ENCODE peak calls at places on chromosome 18, in nine cellular contexts. T is tibial nerve, D is PC-3, I is NT2/D1, K is heart right ventricle, A is neural progenitor cell, G is aorta, O is thyroid gland, Q is esophagus muscularis mucosa. Z is an unnamed sample.

GRCh38 chr18:66410692-66411091 is 193.2 kb downstream of the CDH19 start:
- DNase-seq in T (no peak), D (no peak), I (no peak), K (no peak), A (no peak), G (no peak), O (no peak), Q (no peak), Z (no peak)

GRCh38 chr18:54109131-54109683 is 115.3 kb downstream of the MBD2 start:
- DNase-seq in T (no peak), D (peak; percentile 48), I (no peak), K (no peak), A (no peak), G (no peak), O (no peak), Q (no peak), Z (no peak)

GRCh38 chr18:32899819-32900218 is 127.0 kb upstream of the KLHL14 start:
- DNase-seq in T (no peak), D (peak; percentile 3), I (no peak), K (no peak), A (no peak), G (no peak), O (no peak), Q (no peak), Z (no peak)

GRCh38 chr18:2893056-2893455 is 46.2 kb downstream of the EMILIN2 start:
- DNase-seq in T (no peak), D (no peak), I (no peak), K (no peak), A (no peak), G (no peak), O (no peak), Q (no peak), Z (no peak)

GRCh38 chr18:67733094-67733493 is 216.6 kb upstream of the DSEL start:
- DNase-seq in T (no peak), D (peak; percentile 66), I (no peak), K (no peak), A (no peak), G (no peak), O (no peak), Q (no peak), Z (no peak)

GRCh38 chr18:26436176-26437031 is 111.9 kb downstream of the KCTD1 start:
- DNase-seq in T (no peak), D (peak; percentile 78), I (no peak), K (no peak), A (no peak), G (no peak), O (no peak), Q (peak; percentile 81), Z (no peak)

GRCh38 chr18:13726972-13727331 is 479 bp downstream of the RNMT start:
- DNase-seq in T (peak; percentile 37), D (peak; percentile 40), I (no peak), K (no peak), A (peak; percentile 79), G (peak; percentile 84), O (peak; percentile 55), Q (peak; percentile 93), Z (no peak)

GRCh38 chr18:7273301-7273911 is 42.5 kb downstream of the LRRC30 start:
- DNase-seq in T (peak; percentile 46), D (peak; percentile 91), I (no peak), K (peak; percentile 81), A (peak; percentile 15), G (peak; percentile 85), O (peak; percentile 40), Q (no peak), Z (no peak)

GRCh38 chr18:72848534-72849237 is 19.1 kb downstream of the NETO1 start:
- DNase-seq in T (no peak), D (peak; percentile 88), I (no peak), K (no peak), A (no peak), G (no peak), O (no peak), Q (no peak), Z (no peak)

GRCh38 chr18:79802298-79802697 is 4.6 kb downstream of the KCNG2 start:
- DNase-seq in T (no peak), D (no peak), I (no peak), K (no peak), A (no peak), G (peak; percentile 66), O (no peak), Q (no peak), Z (no peak)

GRCh38 chr18:61448316-61448715 is 115.1 kb downstream of the CDH20 start:
- DNase-seq in T (no peak), D (no peak), I (no peak), K (no peak), A (no peak), G (no peak), O (no peak), Q (no peak), Z (no peak)
- H3K4me1 ChIP-seq in T (no peaks in the 10 kb centered on the region), D (no peaks in the 10 kb centered on the region), I (no peaks in the 10 kb centered on the region), K (no peaks in the 10 kb centered on the region), A (peaks cover 4% of the 10 kb centered on the region), G (no peaks in the 10 kb centered on the region), O (no peaks in the 10 kb centered on the region), Q (no peaks in the 10 kb centered on the region), Z (no peaks in the 10 kb centered on the region)

GRCh38 chr18:49565101-49565500 is 3.2 kb downstream of the LIPG start:
- DNase-seq in T (no peak), D (no peak), I (no peak), K (no peak), A (no peak), G (no peak), O (peak; percentile 32), Q (no peak), Z (no peak)

GRCh38 chr18:49564435-49564834 is 2.6 kb downstream of the LIPG start:
- DNase-seq in T (no peak), D (no peak), I (no peak), K (no peak), A (no peak), G (no peak), O (peak; percentile 37), Q (no peak), Z (no peak)

GRCh38 chr18:49563130-49563540 is 1.3 kb downstream of the LIPG start:
- DNase-seq in T (no peak), D (peak; percentile 70), I (no peak), K (no peak), A (no peak), G (no peak), O (no peak), Q (no peak), Z (no peak)

GRCh38 chr18:49562481-49563129 is 748 bp downstream of the LIPG start:
- DNase-seq in T (no peak), D (no peak), I (no peak), K (no peak), A (peak; percentile 64), G (no peak), O (peak; percentile 23), Q (no peak), Z (no peak)

DNA sequence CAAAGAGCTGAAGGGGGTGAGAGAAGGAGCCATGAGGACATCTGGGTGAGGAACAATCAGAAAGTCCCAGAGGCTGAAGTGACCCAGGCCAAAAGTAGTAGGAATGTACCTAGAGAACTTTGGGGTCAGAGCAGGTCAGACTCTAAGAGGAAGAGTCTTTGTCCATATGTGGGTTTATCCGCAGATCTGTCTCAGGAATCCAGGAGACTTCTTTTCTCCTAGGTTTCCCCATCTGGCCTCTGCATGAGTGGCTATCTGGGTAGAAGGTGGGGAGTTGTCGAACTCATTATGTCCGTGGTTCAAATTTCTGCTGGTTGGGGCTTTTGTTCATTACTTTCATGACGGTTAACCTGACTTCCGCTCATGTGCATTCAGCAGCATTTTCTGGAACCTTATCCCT is 1.8 kb downstream of the LIPG start:
- DNase-seq in T (no peak), D (no peak), I (no peak), K (no peak), A (no peak), G (no peak), O (no peak), Q (no peak), Z (no peak)
- H3K4me3 ChIP-seq in T (no peak overlapping the region), D (peak overlapping the region; percentile 71), I (peak overlapping the region; percentile 71), K (no peak overlapping the region), A (no peak overlapping the region), G (no peak overlapping the region), O (peak overlapping the region; percentile 91), Q (no peak overlapping the region), Z (no peak overlapping the region)

GRCh38 chr18:59721214-59721613 is 24.0 kb upstream of the CCBE1 start:
- DNase-seq in T (no peak), D (no peak), I (no peak), K (no peak), A (no peak), G (no peak), O (no peak), Q (peak; percentile 53), Z (no peak)

GRCh38 chr18:59719533-59720325 is 22.5 kb upstream of the CCBE1 start:
- DNase-seq in T (no peak), D (peak; percentile 69), I (no peak), K (no peak), A (no peak), G (no peak), O (no peak), Q (no peak), Z (no peak)

GRCh38 chr18:59715966-59716369 is 18.7 kb upstream of the CCBE1 start:
- DNase-seq in T (no peak), D (peak; percentile 95), I (no peak), K (no peak), A (no peak), G (no peak), O (no peak), Q (no peak), Z (no peak)

GRCh38 chr18:59717291-59717690 is 20.1 kb upstream of the CCBE1 start:
- DNase-seq in T (no peak), D (no peak), I (no peak), K (no peak), A (no peak), G (no peak), O (no peak), Q (no peak), Z (no peak)

GRCh38 chr18:59718108-59719057 is 21.2 kb upstream of the CCBE1 start:
- DNase-seq in T (no peak), D (peak; percentile 98), I (no peak), K (no peak), A (no peak), G (no peak), O (no peak), Q (no peak), Z (no peak)
- H3K4me1 ChIP-seq in T (no peaks in the 10 kb centered on the region), D (peaks cover 46% of the 10 kb centered on the region), I (no peaks in the 10 kb centered on the region), K (no peaks in the 10 kb centered on the region), A (peaks cover 5% of the 10 kb centered on the region), G (peaks cover 6% of the 10 kb centered on the region), O (no peaks in the 10 kb centered on the region), Q (no peaks in the 10 kb centered on the region), Z (no peaks in the 10 kb centered on the region)

GRCh38 chr18:12288406-12288762 is 19.7 kb upstream of the TUBB6 start:
- DNase-seq in T (no peak), D (no peak), I (no peak), K (no peak), A (no peak), G (no peak), O (no peak), Q (no peak), Z (no peak)

GRCh38 chr18:12287131-12287681 is 20.8 kb upstream of the TUBB6 start:
- DNase-seq in T (no peak), D (no peak), I (no peak), K (no peak), A (peak; percentile 55), G (peak; percentile 76), O (peak; percentile 62), Q (no peak), Z (no peak)

GRCh38 chr18:12290086-12290485 is 18.0 kb upstream of the TUBB6 start:
- DNase-seq in T (no peak), D (no peak), I (no peak), K (no peak), A (no peak), G (peak; percentile 25), O (no peak), Q (no peak), Z (no peak)

GRCh38 chr18:12291161-12291560 is 16.9 kb upstream of the TUBB6 start:
- DNase-seq in T (no peak), D (no peak), I (no peak), K (no peak), A (no peak), G (no peak), O (no peak), Q (no peak), Z (no peak)

GRCh38 chr18:12287684-12288405 is 20.2 kb upstream of the TUBB6 start:
- DNase-seq in T (peak; percentile 72), D (peak; percentile 85), I (no peak), K (peak; percentile 87), A (peak; percentile 63), G (peak; percentile 95), O (peak; percentile 87), Q (no peak), Z (no peak)
- H3K4me3 ChIP-seq in T (peak overlapping the region; percentile 48), D (peak overlapping the region; percentile 70), I (peak overlapping the region; percentile 44), K (peak overlapping the region; percentile 49), A (peak overlapping the region; percentile 61), G (peak overlapping the region; percentile 3), O (no peak overlapping the region), Q (peak overlapping the region; percentile 53), Z (no peak overlapping the region)